ENCODE peak calls at places on chromosomes 16 and 17, in eight cellular contexts. N, O, L, E, T, S, Y and A are unnamed samples.

GRCh38 chr16:4700997-4701743 is 7.8 kb downstream of the NUDT16L1 start:
- DNase-seq in O (no peak), Y (peak; percentile 22), N (no peak), E (no peak), T (no peak), L (no peak), S (no peak), A (no peak)

GRCh38 chr17:3892095-3892998 is 506 bp downstream of the CAMKK1 start:
- DNase-seq in N (peak; percentile 83), S (peak; percentile 80), O (peak; percentile 83), E (peak; percentile 81), L (peak; percentile 66), T (peak; percentile 76), Y (peak; percentile 85), A (peak; percentile 76)

GRCh38 chr17:50495217-50495823 is 12.9 kb upstream of the MYCBPAP start:
- DNase-seq in Y (no peak), O (no peak), N (no peak), L (no peak), S (no peak), E (no peak), T (no peak), A (no peak)

GRCh38 chr16:85601730-85602401 is 11.3 kb upstream of the GSE1 start:
- DNase-seq in Y (no peak), L (no peak), O (no peak), N (no peak), T (no peak), S (peak; percentile 42), E (no peak), A (no peak)

GRCh38 chr16:11331967-11332366 is 13.3 kb upstream of the RMI2 start:
- DNase-seq in N (no peak), L (no peak), T (no peak), S (no peak), Y (no peak), O (no peak), E (no peak), A (no peak)

GRCh38 chr17:51152766-51153209 is 571 bp upstream of the NME1 start:
- DNase-seq in E (no peak), Y (no peak), L (no peak), O (no peak), T (no peak), S (no peak), N (no peak), A (no peak)

GRCh38 chr16:86939609-86940008 is 361.3 kb downstream of the FOXL1 start:
- DNase-seq in O (no peak), T (no peak), L (no peak), S (no peak), E (no peak), N (no peak), Y (no peak), A (no peak)

GRCh38 chr16:68367034-68367433 is 56.2 kb downstream of the PRMT7 start:
- DNase-seq in S (peak; percentile 62), E (peak; percentile 60), L (peak; percentile 53), O (no peak), N (no peak), Y (no peak), T (peak; percentile 80), A (peak; percentile 63)

GRCh38 chr17:80724723-80725388 is 180.2 kb downstream of the RPTOR start:
- DNase-seq in S (no peak), E (peak; percentile 45), Y (no peak), O (no peak), T (no peak), L (peak; percentile 90), N (no peak), A (no peak)

GRCh38 chr16:23452572-23453337 is at the start of gene COG7:
- DNase-seq in E (peak; percentile 92), Y (peak; percentile 90), O (peak; percentile 79), S (peak; percentile 89), L (peak; percentile 92), T (peak; percentile 91), N (peak; percentile 90), A (peak; percentile 84)

GRCh38 chr16:56460101-56460500 is 8.7 kb downstream of the OGFOD1 start:
- DNase-seq in L (no peak), S (no peak), N (no peak), Y (no peak), T (no peak), E (no peak), O (no peak), A (no peak)

GRCh38 chr17:76404976-76405563 is 20.7 kb downstream of the SPHK1 start:
- DNase-seq in Y (no peak), O (no peak), N (no peak), E (no peak), T (no peak), S (no peak), L (no peak), A (no peak)

GRCh38 chr17:66331038-66331816 is 28.8 kb downstream of the PRKCA start:
- DNase-seq in T (peak; percentile 46), O (no peak), S (no peak), L (no peak), E (no peak), Y (no peak), N (no peak), A (no peak)

GRCh38 chr17:652310-652709 is 62.3 kb downstream of the VPS53 start:
- DNase-seq in O (no peak), E (no peak), T (no peak), S (no peak), L (no peak), Y (peak; percentile 82), N (no peak), A (no peak)

GRCh38 chr16:87163637-87164036 is 153.6 kb downstream of the C16orf95 start:
- DNase-seq in E (no peak), N (no peak), O (no peak), Y (no peak), T (no peak), L (peak; percentile 34), S (no peak), A (no peak)

GRCh38 chr16:8931864-8932263 is 31.8 kb downstream of the USP7 start:
- DNase-seq in T (peak; percentile 68), O (peak; percentile 41), Y (peak; percentile 43), E (peak; percentile 72), S (peak; percentile 80), N (no peak), L (peak; percentile 75), A (no peak)

GRCh38 chr16:79882292-79882995 is 281.9 kb upstream of the MAF start:
- DNase-seq in N (no peak), S (no peak), T (no peak), Y (no peak), O (no peak), E (no peak), L (no peak), A (no peak)

GRCh38 chr17:76909971-76910760 is 42.0 kb downstream of the MGAT5B start:
- DNase-seq in L (peak; percentile 43), N (peak; percentile 42), S (peak; percentile 97), T (peak; percentile 56), E (peak; percentile 86), O (peak; percentile 18), Y (peak; percentile 23), A (peak; percentile 65)

GRCh38 chr16:3999479-3999868 is 116.8 kb downstream of the ADCY9 start:
- DNase-seq in E (peak; percentile 78), L (peak; percentile 80), O (no peak), S (peak; percentile 65), Y (peak; percentile 52), N (no peak), T (no peak), A (no peak)

GRCh38 chr17:4959261-4959965 is 8.2 kb downstream of the SPAG7 start:
- DNase-seq in N (no peak), L (no peak), Y (no peak), S (no peak), E (no peak), T (no peak), O (no peak), A (no peak)

GRCh38 chr17:64056269-64057005 is 36.0 kb upstream of the ICAM2 start:
- DNase-seq in O (no peak), T (no peak), Y (no peak), L (no peak), E (no peak), N (no peak), S (no peak), A (peak; percentile 75)
- TF ChIP-seq CTCF in O (no peak), T (no peak), Y (no peak), L (no peak), E (no peak), N (no peak), S (no peak), A (no peak)

GRCh38 chr16:57918994-57919393 is 51.9 kb downstream of the CNGB1 start:
- DNase-seq in L (no peak), O (no peak), Y (no peak), T (no peak), E (no peak), S (no peak), N (no peak), A (no peak)
- TF ChIP-seq CTCF in L (no peak), O (no peak), Y (no peak), T (no peak), E (no peak), S (no peak), N (no peak), A (no peak)

DNA sequence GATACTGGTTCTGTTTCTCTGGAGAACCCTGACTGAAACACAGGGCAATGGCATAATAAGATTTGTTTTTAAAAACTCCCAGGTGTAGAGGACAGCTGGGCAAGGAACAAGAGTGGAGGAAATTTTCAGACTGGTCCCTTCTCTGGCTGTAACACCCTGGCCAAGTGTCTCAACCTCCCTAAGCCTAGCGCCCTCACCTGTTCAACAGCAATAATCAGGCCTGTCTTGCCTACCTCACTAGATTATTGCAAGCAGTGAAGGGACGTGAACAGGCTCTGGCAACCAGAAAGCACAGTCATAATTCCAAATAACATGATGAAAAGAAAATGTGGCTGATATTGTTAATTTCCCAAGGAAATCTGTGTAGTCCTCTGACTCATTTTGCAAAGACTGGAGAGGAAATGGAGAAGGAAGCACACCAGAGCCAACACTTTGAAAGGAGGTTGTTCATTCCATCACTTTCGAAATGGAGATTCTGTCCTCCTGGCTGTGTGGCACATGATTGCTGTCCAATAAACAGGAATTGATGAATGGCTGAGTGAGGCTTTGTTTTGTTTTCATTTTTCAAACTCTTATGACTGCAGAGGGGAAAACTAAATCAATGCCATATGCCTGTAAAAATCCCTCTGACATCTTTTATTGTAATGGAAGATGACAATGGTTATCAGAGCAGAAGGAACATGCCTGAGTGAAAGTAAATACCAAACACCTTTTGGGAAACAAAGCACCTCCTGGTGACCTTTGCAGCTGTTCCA is 87.4 kb upstream of the HLF start:
- DNase-seq in L (peak; percentile 25), E (no peak), N (no peak), T (no peak), Y (no peak), S (no peak), O (no peak), A (no peak)
- TF ChIP-seq CTCF in L (peak; percentile 8), E (no peak), N (no peak), T (no peak), Y (no peak), S (no peak), O (no peak), A (no peak)

DNA sequence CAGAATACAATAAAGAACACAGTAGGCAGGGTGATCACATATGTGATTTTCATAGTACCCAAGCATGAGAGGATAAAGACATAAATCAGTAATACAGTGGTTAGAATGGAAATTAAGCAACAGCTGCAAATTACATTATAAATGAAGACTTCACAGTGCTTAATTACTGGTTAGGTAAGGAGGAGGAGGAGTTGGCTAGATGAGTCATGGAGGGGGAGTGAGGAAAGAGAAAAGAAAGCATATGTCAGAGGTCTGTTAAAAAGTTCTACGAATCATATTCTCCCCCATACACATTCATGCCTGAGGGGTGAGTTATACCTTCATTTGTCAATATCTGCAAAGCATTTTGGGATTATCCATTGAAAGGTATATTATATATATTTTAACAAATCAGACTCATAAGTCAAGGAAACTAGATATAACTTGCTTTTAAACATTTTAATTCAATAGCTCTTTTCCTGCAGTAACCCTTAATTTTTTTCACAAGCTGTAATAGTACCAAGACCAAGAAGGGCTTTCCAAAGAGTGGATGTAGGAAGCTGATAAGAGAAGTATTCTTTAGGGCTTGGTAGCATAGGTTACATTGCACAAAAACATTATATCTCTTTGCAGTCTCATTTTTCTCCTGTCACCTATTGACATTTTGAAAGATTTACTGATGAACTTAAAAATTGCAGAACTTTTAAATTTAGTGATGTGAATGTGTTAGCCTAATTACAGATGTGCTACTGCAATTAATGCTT is 99.3 kb downstream of the STXBP4 start:
- DNase-seq in S (no peak), N (no peak), E (no peak), Y (no peak), T (no peak), L (peak; percentile 51), O (no peak), A (no peak)
- TF ChIP-seq CTCF in S (no peak), N (no peak), E (no peak), Y (no peak), T (no peak), L (no peak), O (no peak), A (no peak)